ENCODE peak calls at places on chromosomes 4 and X, in six cellular contexts. J, S, U, X, I and P are unnamed samples.

GRCh38 chrX:107429090-107429489 is 20.4 kb upstream of the FRMPD3 start:
- DNase-seq in U (peak), X (peak), I (peak), J (peak), S (peak), P (no peak)

GRCh38 chrX:150546711-150547153 is 21.7 kb upstream of the MTM1 start:
- DNase-seq in I (no peak), J (no peak), U (no peak), X (no peak), S (no peak), P (no peak)

GRCh38 chr4:75126058-75126457 is 193.1 kb downstream of the PARM1 start:
- DNase-seq in X (no peak), J (no peak), U (no peak), S (no peak), I (no peak), P (no peak)

GRCh38 chrX:340121-340520 is 21.5 kb upstream of the GTPBP6 start:
- DNase-seq in J (no peak), U (no peak), S (no peak), I (no peak), X (no peak), P (no peak)

GRCh38 chrX:38117485-38117884 is 103.2 kb downstream of the SRPX start:
- DNase-seq in S (no peak), X (no peak), U (no peak), I (peak), J (no peak), P (no peak)

GRCh38 chr4:56958111-56958517 is 19.3 kb downstream of the NOA1 start:
- DNase-seq in U (no peak), X (peak), I (peak), J (no peak), S (no peak), P (no peak)

GRCh38 chrX:48854898-48855297 is 19.5 kb upstream of the PCSK1N start:
- DNase-seq in J (no peak), S (no peak), X (peak), I (no peak), U (peak), P (no peak)

GRCh38 chrX:131827935-131828334 is 195.2 kb upstream of the STK26 start:
- DNase-seq in I (no peak), U (peak), X (peak), J (peak), S (no peak), P (peak)

GRCh38 chr4:73593631-73594241 is 26.5 kb downstream of the RASSF6 start:
- DNase-seq in X (peak), U (peak), S (no peak), I (peak), J (no peak), P (no peak)

GRCh38 chr4:128819082-128819742 is 9.7 kb downstream of the JADE1 start:
- DNase-seq in S (no peak), J (no peak), U (peak), I (peak), X (no peak), P (no peak)

GRCh38 chrX:124001581-124001980 is 40.1 kb downstream of the STAG2 start:
- DNase-seq in U (no peak), J (no peak), X (no peak), S (no peak), I (no peak), P (no peak)

GRCh38 chr4:47926667-47927258 is 12.4 kb upstream of the NFXL1 start:
- DNase-seq in J (peak), I (peak), U (peak), S (peak), X (peak), P (peak)

GRCh38 chr4:168678751-168679366 is 182.0 kb downstream of the PALLD start:
- DNase-seq in U (no peak), X (no peak), J (no peak), I (no peak), S (no peak), P (no peak)
- H2AK5ac ChIP-seq in U (no peak), X (no peak), J (no peak), I (peak), S (peak), P (no peak)

DNA sequence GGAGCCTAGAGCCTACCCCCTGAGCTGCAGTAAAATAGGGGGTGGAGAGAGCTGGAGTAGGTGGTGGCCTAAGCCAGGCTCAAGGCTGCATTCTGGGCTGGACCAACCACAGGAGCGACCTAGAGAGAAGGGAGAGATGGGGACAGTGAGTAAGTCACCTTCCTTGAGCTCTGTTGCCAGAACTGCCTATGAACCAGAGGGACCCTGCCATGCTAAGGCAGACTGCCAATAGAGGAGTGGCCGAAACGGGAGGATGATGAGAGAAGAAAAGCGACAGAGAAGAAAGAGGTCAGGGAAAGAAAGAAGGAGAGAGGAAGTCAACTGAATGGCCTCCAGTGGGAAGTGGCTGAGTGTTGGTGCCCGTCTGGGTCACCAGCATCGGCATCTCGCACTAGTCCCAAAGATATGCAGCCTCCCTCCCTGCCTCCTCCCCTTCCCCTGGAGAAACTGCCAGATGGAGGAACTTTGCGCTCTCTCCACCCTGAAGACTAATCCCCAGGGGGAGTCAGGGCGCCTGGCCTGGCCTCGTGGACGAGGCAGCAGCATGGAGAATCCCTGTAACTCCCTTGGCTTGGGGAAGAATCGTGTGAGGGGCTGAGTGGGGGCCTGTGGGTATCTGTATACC is 28.8 kb downstream of the ELF4 start:
- DNase-seq in J (no peak), I (no peak), S (no peak), U (no peak), X (no peak), P (no peak)
- H3K4ac ChIP-seq in J (no peak), I (no peak), S (no peak), U (no peak), X (no peak), P (no peak)

GRCh38 chr4:127782275-127783025 is at the start of gene HSPA4L:
- DNase-seq in I (peak), U (peak), J (no peak), S (no peak), X (peak), P (peak)
- H2AK5ac ChIP-seq in I (peak), U (no peak), J (no peak), S (peak), X (no peak), P (peak)

GRCh38 chrX:56232221-56233082 is at the start of gene KLF8:
- DNase-seq in J (peak), S (peak), I (no peak), U (peak), X (no peak), P (no peak)
- H3K4ac ChIP-seq in J (no peak), S (no peak), I (no peak), U (peak), X (no peak), P (no peak)